ENCODE peak calls at places on chromosomes 4 and X, in five cellular contexts. N is GM23338, O is mesothelial cell of epicardium, P is MCF 10A, C is coronary artery. K is an unnamed sample.

GRCh38 chrX:57929373-57929772 is 19.1 kb upstream of the ZXDA start:
- DNase-seq in N (peak; percentile 65), O (no peak), P (peak; percentile 40), C (no peak), K (no peak)

GRCh38 chr4:130238121-130238520 is 1142.2 kb downstream of the C4orf33 start:
- DNase-seq in N (no peak), O (no peak), P (peak; percentile 18), C (no peak), K (no peak)

GRCh38 chrX:108590496-108590895 is 145.9 kb downstream of the IRS4 start:
- DNase-seq in N (no peak), O (no peak), P (no peak), C (no peak), K (no peak)

GRCh38 chr4:82431026-82431745 is 796 bp downstream of the ENOPH1 start:
- DNase-seq in N (peak; percentile 69), O (no peak), P (no peak), C (no peak), K (no peak)

GRCh38 chr4:164512124-164512523 is 241.8 kb upstream of the SMIM31 start:
- DNase-seq in N (no peak), O (no peak), P (no peak), C (no peak), K (no peak)

GRCh38 chrX:20320461-20321159 is 53.9 kb upstream of the RPS6KA3 start:
- DNase-seq in N (no peak), O (no peak), P (no peak), C (no peak), K (no peak)

GRCh38 chr4:73447701-73448100 is 11.7 kb downstream of the AFP start:
- DNase-seq in N (no peak), O (no peak), P (no peak), C (no peak), K (no peak)

GRCh38 chr4:151034829-151035228 is 19.7 kb upstream of the LRBA start:
- DNase-seq in N (no peak), O (no peak), P (no peak), C (no peak), K (no peak)

GRCh38 chr4:173436149-173436579 is 37.2 kb upstream of the SCRG1 start:
- DNase-seq in N (peak; percentile 33), O (no peak), P (no peak), C (no peak), K (no peak)

GRCh38 chr4:1218892-1219552 is 29.9 kb downstream of the CTBP1 start:
- DNase-seq in N (no peak), O (no peak), P (no peak), C (no peak), K (no peak)

GRCh38 chr4:81632581-81633247 is 161.0 kb upstream of the RASGEF1B start:
- DNase-seq in N (no peak), O (no peak), P (peak; percentile 91), C (no peak), K (no peak)

GRCh38 chr4:9989918-9990635 is 31.2 kb downstream of the SLC2A9 start:
- DNase-seq in N (no peak), O (no peak), P (no peak), C (no peak), K (peak; percentile 30)

GRCh38 chr4:107913283-107913899 is 18.0 kb upstream of the CYP2U1 start:
- DNase-seq in N (peak; percentile 91), O (no peak), P (peak; percentile 79), C (no peak), K (no peak)

GRCh38 chrX:153055827-153056748 is at the start of gene PNMA3:
- DNase-seq in N (peak; percentile 42), O (no peak), P (no peak), C (no peak), K (no peak)

GRCh38 chrX:2325076-2325784 is 175.5 kb downstream of the DHRSX start:
- DNase-seq in N (no peak), O (no peak), P (no peak), C (peak; percentile 89), K (no peak)

GRCh38 chrX:44705817-44706551 is 137.8 kb upstream of the DUSP21 start:
- DNase-seq in N (no peak), O (no peak), P (no peak), C (no peak), K (no peak)

GRCh38 chrX:6708041-6708440 is 173.1 kb upstream of the VCX3A start:
- DNase-seq in N (peak; percentile 44), O (no peak), P (no peak), C (no peak), K (no peak)

GRCh38 chr4:141501395-141501794 is 135.0 kb upstream of the IL15 start:
- DNase-seq in N (no peak), O (no peak), P (no peak), C (no peak), K (no peak)

GRCh38 chr4:128519163-128519810 is 231.7 kb upstream of the PGRMC2 start:
- DNase-seq in N (no peak), O (no peak), P (no peak), C (no peak), K (no peak)

GRCh38 chr4:173752610-173753009 is 222.6 kb upstream of the HAND2 start:
- DNase-seq in N (peak; percentile 92), O (no peak), P (peak; percentile 65), C (no peak), K (no peak)

GRCh38 chrX:101407167-101407747 is 468 bp downstream of the GLA start:
- DNase-seq in N (no peak), O (no peak), P (no peak), C (no peak), K (no peak)

GRCh38 chr4:56737666-56738065 is 56.6 kb upstream of the HOPX start:
- DNase-seq in N (no peak), O (no peak), P (peak; percentile 32), C (no peak), K (no peak)

GRCh38 chrX:154310991-154311541 is 15.5 kb downstream of the TKTL1 start:
- DNase-seq in N (no peak), O (no peak), P (no peak), C (no peak), K (no peak)

GRCh38 chrX:27878862-27879261 is 71.1 kb downstream of the MAGEB10 start:
- DNase-seq in N (no peak), O (no peak), P (no peak), C (no peak), K (no peak)

GRCh38 chrX:27882695-27883094 is 74.9 kb downstream of the MAGEB10 start:
- DNase-seq in N (no peak), O (no peak), P (no peak), C (no peak), K (no peak)

GRCh38 chrX:27884654-27885053 is 76.9 kb downstream of the MAGEB10 start:
- DNase-seq in N (peak; percentile 15), O (no peak), P (no peak), C (no peak), K (no peak)

GRCh38 chrX:27883468-27884092 is 75.8 kb downstream of the MAGEB10 start:
- DNase-seq in N (peak; percentile 43), O (no peak), P (no peak), C (no peak), K (no peak)
- TF ChIP-seq CTCF in N (no peak), O (no peak), P (no peak), C (no peak), K (no peak)

GRCh38 chr4:37884855-37885487 is 5.9 kb upstream of the TBC1D1 start:
- DNase-seq in N (no peak), O (no peak), P (no peak), C (no peak), K (no peak)

GRCh38 chr4:37882665-37883296 is 8.1 kb upstream of the TBC1D1 start:
- DNase-seq in N (peak; percentile 75), O (no peak), P (peak; percentile 65), C (no peak), K (no peak)

GRCh38 chr4:37876156-37876555 is 14.7 kb upstream of the TBC1D1 start:
- DNase-seq in N (no peak), O (no peak), P (no peak), C (no peak), K (no peak)

GRCh38 chr4:37873383-37873782 is 17.5 kb upstream of the TBC1D1 start:
- DNase-seq in N (no peak), O (no peak), P (peak; percentile 86), C (no peak), K (no peak)

GRCh38 chr4:37879365-37879764 is 11.5 kb upstream of the TBC1D1 start:
- DNase-seq in N (no peak), O (no peak), P (no peak), C (no peak), K (no peak)
- TF ChIP-seq CTCF in N (no peak), O (no peak), P (no peak), C (no peak), K (no peak)

DNA sequence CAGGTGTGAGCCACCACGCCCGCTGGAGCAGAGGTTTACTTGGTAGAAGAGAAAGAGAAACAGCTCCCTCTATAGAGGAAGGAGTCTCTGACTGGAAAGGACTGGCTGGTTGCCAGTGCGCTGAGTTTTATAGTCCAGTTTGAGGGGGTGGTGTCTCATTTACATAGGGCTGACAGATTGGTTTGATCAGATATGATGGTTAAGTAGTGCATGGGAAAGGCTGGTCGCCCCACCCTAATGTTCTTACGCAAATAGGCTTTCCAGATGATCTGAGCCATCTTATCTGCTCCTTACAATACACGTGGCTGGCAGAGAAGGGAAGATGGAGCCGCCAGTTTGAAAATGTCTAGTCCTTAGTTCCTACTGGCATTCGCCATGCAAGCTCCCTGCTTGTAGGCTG is 439.5 kb downstream of the NAF1 start:
- DNase-seq in N (peak; percentile 6), O (no peak), P (no peak), C (no peak), K (no peak)
- TF ChIP-seq CTCF in N (no peak), O (no peak), P (no peak), C (no peak), K (no peak)

GRCh38 chr4:120055795-120056194 is 10.9 kb downstream of the MAD2L1 start:
- DNase-seq in N (no peak), O (no peak), P (no peak), C (no peak), K (no peak)

GRCh38 chr4:120053916-120054315 is 12.7 kb downstream of the MAD2L1 start:
- DNase-seq in N (no peak), O (no peak), P (no peak), C (no peak), K (no peak)

GRCh38 chr4:120057416-120057815 is 9.2 kb downstream of the MAD2L1 start:
- DNase-seq in N (no peak), O (no peak), P (no peak), C (no peak), K (no peak)

GRCh38 chr4:120055167-120055566 is 11.5 kb downstream of the MAD2L1 start:
- DNase-seq in N (no peak), O (no peak), P (no peak), C (no peak), K (no peak)

GRCh38 chr4:120056249-120056648 is 10.4 kb downstream of the MAD2L1 start:
- DNase-seq in N (no peak), O (no peak), P (no peak), C (no peak), K (no peak)
- TF ChIP-seq CTCF in N (peak; percentile 37), O (peak; percentile 41), P (peak; percentile 7), C (no peak), K (peak; percentile 62)

DNA sequence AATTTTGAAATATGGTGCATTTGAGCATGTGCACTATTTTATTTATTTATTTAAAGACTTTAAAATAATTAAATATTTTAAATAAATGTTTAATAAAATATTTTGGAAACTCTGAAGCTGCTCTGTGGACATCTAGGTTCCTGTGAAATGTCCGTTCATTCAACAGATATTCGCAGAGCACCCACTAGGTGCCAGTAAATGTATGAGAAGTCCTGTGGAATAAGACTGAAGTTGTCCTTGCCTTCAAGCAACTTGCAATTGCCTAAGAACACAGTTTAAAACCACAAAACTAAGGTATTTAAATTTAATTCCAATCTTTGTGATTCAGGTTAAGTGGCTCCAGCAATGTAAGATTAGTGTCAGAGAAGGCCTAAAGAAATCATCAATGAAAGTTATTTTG is 306.7 kb downstream of the GBA3 start:
- DNase-seq in N (peak; percentile 54), O (no peak), P (no peak), C (no peak), K (no peak)
- TF ChIP-seq CTCF in N (peak; percentile 56), O (no peak), P (no peak), C (no peak), K (no peak)

K was measured in osteocyte.